ENCODE peak calls at places on chromosome 18, in five cellular contexts. G is HepG2, Y is sigmoid colon, P is erythroblast, X is adrenal gland. U is an unnamed sample.

GRCh38 chr18:48545690-48546365 is 7.0 kb downstream of the CTIF start:
- DNase-seq in G (no peak), Y (peak; percentile 90), P (peak; percentile 69), X (peak; percentile 63), U (no peak)

GRCh38 chr18:46407471-46408166 is 249.4 kb downstream of the LOXHD1 start:
- DNase-seq in G (no peak), Y (peak; percentile 71), P (no peak), X (peak; percentile 43), U (no peak)

GRCh38 chr18:32730620-32731021 is 42.2 kb downstream of the KLHL14 start:
- DNase-seq in G (no peak), Y (no peak), P (no peak), X (no peak), U (no peak)

GRCh38 chr18:50528806-50529205 is 31.1 kb upstream of the MAPK4 start:
- DNase-seq in G (no peak), Y (no peak), P (no peak), X (no peak), U (no peak)

GRCh38 chr18:27608742-27609141 is 423.6 kb upstream of the CHST9 start:
- DNase-seq in G (no peak), Y (no peak), P (no peak), X (no peak), U (no peak)

GRCh38 chr18:37717098-37717497 is 151.5 kb upstream of the CELF4 start:
- DNase-seq in G (no peak), Y (no peak), P (no peak), X (no peak), U (no peak)

GRCh38 chr18:44922968-44923367 is 242.3 kb downstream of the SETBP1 start:
- DNase-seq in G (no peak), Y (no peak), P (no peak), X (no peak), U (no peak)

GRCh38 chr18:62663731-62664336 is 51.5 kb upstream of the PHLPP1 start:
- DNase-seq in G (no peak), Y (no peak), P (peak; percentile 67), X (peak; percentile 63), U (peak; percentile 21)

GRCh38 chr18:45402485-45403056 is 212.7 kb upstream of the SLC14A2 start:
- DNase-seq in G (no peak), Y (no peak), P (no peak), X (no peak), U (no peak)

GRCh38 chr18:58882039-58882438 is 17.4 kb downstream of the ZNF532 start:
- DNase-seq in G (no peak), Y (no peak), P (no peak), X (no peak), U (no peak)

GRCh38 chr18:906416-907170 is 1.9 kb downstream of the ADCYAP1 start:
- DNase-seq in G (no peak), Y (no peak), P (no peak), X (no peak), U (no peak)

GRCh38 chr18:60377778-60378469 is 5.3 kb upstream of the MC4R start:
- DNase-seq in G (no peak), Y (no peak), P (no peak), X (no peak), U (no peak)

GRCh38 chr18:39845086-39845485 is 2109.9 kb upstream of the PIK3C3 start:
- DNase-seq in G (no peak), Y (no peak), P (no peak), X (no peak), U (no peak)

GRCh38 chr18:9722691-9723090 is 14.6 kb downstream of the RAB31 start:
- DNase-seq in G (peak; percentile 37), Y (no peak), P (no peak), X (no peak), U (no peak)

GRCh38 chr18:2797951-2798350 is 48.9 kb upstream of the EMILIN2 start:
- DNase-seq in G (no peak), Y (no peak), P (no peak), X (no peak), U (no peak)

GRCh38 chr18:6537468-6537867 is 122.8 kb upstream of the L3MBTL4 start:
- DNase-seq in G (no peak), Y (no peak), P (no peak), X (no peak), U (no peak)

GRCh38 chr18:6731197-6731596 is 1.7 kb downstream of the ARHGAP28 start:
- DNase-seq in G (no peak), Y (no peak), P (no peak), X (no peak), U (no peak)

GRCh38 chr18:31040982-31041345 is 1.6 kb downstream of the DSC3 start:
- DNase-seq in G (no peak), Y (no peak), P (no peak), X (no peak), U (no peak)

GRCh38 chr18:29309352-29309751 is 1132.4 kb upstream of the CDH2 start:
- DNase-seq in G (no peak), Y (no peak), P (no peak), X (no peak), U (no peak)

GRCh38 chr18:76205906-76206305 is 289.1 kb downstream of the ZNF516 start:
- DNase-seq in G (no peak), Y (no peak), P (no peak), X (no peak), U (no peak)

GRCh38 chr18:12328179-12328823 is 20.3 kb downstream of the TUBB6 start:
- DNase-seq in G (no peak), Y (peak; percentile 53), P (no peak), X (no peak), U (no peak)

GRCh38 chr18:61832858-61833257 is 59.9 kb downstream of the RNF152 start:
- DNase-seq in G (no peak), Y (no peak), P (no peak), X (no peak), U (no peak)

GRCh38 chr18:57497372-57498294 is 62.5 kb downstream of the ONECUT2 start:
- DNase-seq in G (no peak), Y (no peak), P (no peak), X (no peak), U (peak; percentile 9)

GRCh38 chr18:52677991-52678390 is 338.0 kb downstream of the DCC start:
- DNase-seq in G (no peak), Y (no peak), P (no peak), X (no peak), U (no peak)

GRCh38 chr18:35045121-35045520 is 3.9 kb downstream of the MAPRE2 start:
- DNase-seq in G (no peak), Y (no peak), P (peak; percentile 38), X (no peak), U (no peak)

GRCh38 chr18:34977787-34978532 is 63.3 kb upstream of the MAPRE2 start:
- DNase-seq in G (no peak), Y (peak; percentile 70), P (peak; percentile 80), X (peak; percentile 43), U (no peak)

GRCh38 chr18:5527603-5528002 is 16.2 kb downstream of the EPB41L3 start:
- DNase-seq in G (no peak), Y (peak; percentile 79), P (no peak), X (peak; percentile 56), U (no peak)

GRCh38 chr18:23982154-23983071 is 32.1 kb upstream of the TTC39C start:
- DNase-seq in G (no peak), Y (peak; percentile 85), P (no peak), X (peak; percentile 85), U (peak; percentile 12)

DNA sequence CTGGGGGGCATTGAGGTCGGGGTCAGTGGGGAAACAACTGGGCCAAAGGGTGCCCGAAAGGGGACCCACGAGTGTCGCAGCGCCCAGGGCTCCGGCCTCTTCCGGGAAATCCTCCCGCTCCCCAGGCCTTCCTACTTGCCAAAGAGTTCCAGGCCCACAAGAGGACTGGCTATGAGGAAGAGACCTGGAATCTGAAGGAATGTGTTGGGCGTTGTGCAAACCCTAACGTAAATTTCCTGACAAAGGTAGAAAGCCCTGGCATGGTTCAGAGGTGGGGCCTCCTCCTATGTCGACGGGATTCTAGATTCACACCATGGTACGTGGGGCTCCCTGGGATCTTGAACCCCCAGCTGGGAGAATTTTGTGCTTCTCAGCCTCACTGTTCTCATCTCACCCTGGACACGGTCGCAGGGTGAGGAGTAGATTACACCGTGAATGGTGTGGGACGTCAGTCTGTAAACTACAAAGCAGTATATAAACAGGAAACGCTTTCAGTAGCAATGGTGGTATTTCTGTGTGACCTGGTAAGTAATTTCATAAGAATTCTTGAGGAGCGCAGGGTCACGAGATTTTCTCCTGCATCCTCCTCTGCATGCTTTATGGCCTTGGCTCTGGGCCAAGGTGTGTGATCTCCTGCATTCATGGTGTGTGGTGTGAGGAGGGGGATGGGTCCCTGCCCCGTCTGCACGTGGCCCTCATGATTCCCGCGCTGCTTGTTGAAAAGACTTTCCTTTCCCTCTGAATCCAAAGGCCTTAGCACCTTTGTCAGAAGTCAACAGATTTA is 868 bp downstream of the HSBP1L1 start:
- DNase-seq in G (peak; percentile 79), Y (peak; percentile 77), P (peak; percentile 65), X (peak; percentile 70), U (no peak)
- TF ChIP-seq POLR2A in G (peak; percentile 76), Y (no peak), P (no peak), X (peak; percentile 28), U (no peak)

DNA sequence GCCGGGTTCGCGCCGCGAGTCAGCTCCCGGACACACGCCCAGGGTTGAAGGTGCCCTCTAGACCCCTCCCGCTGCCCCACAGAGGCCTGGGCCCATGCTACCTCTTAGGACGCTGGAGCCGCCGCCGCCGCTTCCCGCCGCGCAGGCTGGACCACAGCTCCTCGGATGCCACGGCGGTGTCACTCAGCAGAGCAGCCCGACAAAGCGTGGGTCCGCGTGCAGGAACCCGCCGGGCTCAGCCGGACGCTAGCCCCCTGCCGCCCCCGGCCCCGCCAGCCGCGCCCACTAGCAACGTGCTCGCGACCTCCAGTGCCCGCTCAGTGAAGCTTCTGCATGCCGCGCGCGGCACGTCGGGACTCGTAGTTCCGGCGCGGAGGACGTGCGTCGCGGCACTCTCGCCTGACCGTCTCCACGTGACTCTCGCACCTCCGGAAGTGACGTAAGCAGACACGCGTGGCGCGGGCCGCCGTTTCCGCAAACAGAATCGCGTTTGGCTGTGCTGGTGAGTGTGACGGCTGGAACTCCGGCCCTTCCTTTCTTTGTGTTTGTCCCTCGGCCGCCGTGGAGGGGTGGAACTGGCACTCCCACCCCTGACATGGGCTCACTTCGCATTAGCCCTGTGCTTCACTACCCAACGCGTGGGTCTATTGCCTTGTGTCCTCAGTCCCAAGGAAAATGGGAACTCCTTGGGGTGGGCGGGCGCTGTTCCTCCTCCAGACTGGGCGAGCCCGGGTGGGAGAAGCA is at the start of the genes FAM210A and RNMT:
- DNase-seq in G (peak; percentile 91), Y (peak; percentile 98), P (peak; percentile 99), X (peak; percentile 97), U (peak; percentile 78)
- TF ChIP-seq POLR2A in G (peak; percentile 73), Y (peak; percentile 51), P (peak; percentile 89), X (peak; percentile 84), U (peak; percentile 69)

GRCh38 chr18:74499633-74500032 is 3.5 kb downstream of the CNDP2 start:
- DNase-seq in G (no peak), Y (peak; percentile 73), P (peak; percentile 69), X (peak; percentile 44), U (no peak)
- TF ChIP-seq POLR2A in G (no peak), Y (no peak), P (no peak), X (no peak), U (no peak)

DNA sequence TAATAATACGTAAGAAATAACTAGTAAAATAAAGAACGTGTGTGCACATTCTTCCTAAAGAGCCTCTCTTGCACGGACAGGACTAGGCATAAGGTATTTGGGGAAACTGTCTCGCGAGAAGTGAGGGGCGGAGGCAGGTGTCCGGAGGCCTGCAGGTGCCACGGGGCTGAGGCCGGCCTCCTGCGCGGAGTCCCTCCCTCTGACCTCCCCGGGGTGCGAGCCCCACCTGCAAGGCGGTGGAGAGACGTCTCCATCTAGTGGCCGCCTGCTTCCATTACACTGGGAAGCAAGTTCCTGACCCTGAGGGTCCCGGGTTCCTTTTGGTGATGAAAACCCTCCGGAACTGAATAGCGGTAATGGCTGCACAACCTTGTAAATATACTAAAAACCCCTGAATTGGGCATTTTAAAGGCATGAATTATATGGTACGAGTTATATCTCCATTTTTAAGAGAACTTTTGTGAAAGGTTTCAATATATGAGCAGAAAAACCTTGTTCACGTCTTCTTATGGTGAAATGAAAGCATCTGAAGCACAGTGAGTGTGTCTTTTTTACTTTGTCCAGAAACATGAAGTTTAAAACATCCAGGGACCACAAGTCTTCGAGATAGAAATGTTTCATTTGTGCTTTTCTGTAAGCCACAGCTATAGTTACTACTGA is 35.5 kb upstream of the CTDP1 start:
- DNase-seq in G (peak; percentile 50), Y (peak; percentile 79), P (peak; percentile 77), X (peak; percentile 71), U (peak; percentile 45)
- TF ChIP-seq POLR2A in G (no peak), Y (no peak), P (no peak), X (no peak), U (no peak)